ENCODE peak calls at places on chromosomes 4 and X, in six cellular contexts. One of them, this sample, is unnamed.

GRCh38 chr4:14434483-14434882 is 567.8 kb upstream of the CPEB2 start:
- DNase-seq in left ventricle myocardium inferior: no peak
- DNase-seq in choroid plexus epithelial cell: no peak
- DNase-seq in heart left ventricle: peak
- DNase-seq in AG09309: no peak
- DNase-seq in upper lobe of left lung: no peak
- DNase-seq in this sample: peak

GRCh38 chr4:94827481-94828110 is 69.8 kb downstream of the BMPR1B start:
- DNase-seq in left ventricle myocardium inferior: no peak
- DNase-seq in choroid plexus epithelial cell: peak
- DNase-seq in heart left ventricle: no peak
- DNase-seq in AG09309: peak
- DNase-seq in upper lobe of left lung: no peak
- DNase-seq in this sample: peak

GRCh38 chr4:83025563-83025962 is 9.4 kb upstream of the COPS4 start:
- DNase-seq in left ventricle myocardium inferior: no peak
- DNase-seq in choroid plexus epithelial cell: no peak
- DNase-seq in heart left ventricle: no peak
- DNase-seq in AG09309: no peak
- DNase-seq in upper lobe of left lung: no peak
- DNase-seq in this sample: no peak

GRCh38 chr4:157706134-157706533 is 466.7 kb downstream of the GASK1B start:
- DNase-seq in left ventricle myocardium inferior: no peak
- DNase-seq in choroid plexus epithelial cell: no peak
- DNase-seq in heart left ventricle: no peak
- DNase-seq in AG09309: no peak
- DNase-seq in upper lobe of left lung: no peak
- DNase-seq in this sample: no peak

GRCh38 chr4:13169731-13170130 is 314.4 kb downstream of the RAB28 start:
- DNase-seq in left ventricle myocardium inferior: no peak
- DNase-seq in choroid plexus epithelial cell: no peak
- DNase-seq in heart left ventricle: no peak
- DNase-seq in AG09309: no peak
- DNase-seq in upper lobe of left lung: no peak
- DNase-seq in this sample: no peak

GRCh38 chrX:119817130-119817690 is 25.8 kb upstream of the RPL39 start:
- DNase-seq in left ventricle myocardium inferior: no peak
- DNase-seq in choroid plexus epithelial cell: peak
- DNase-seq in heart left ventricle: no peak
- DNase-seq in AG09309: no peak
- DNase-seq in upper lobe of left lung: no peak
- DNase-seq in this sample: peak

GRCh38 chr4:160831165-160831922 is 1332.5 kb downstream of the FSTL5 start:
- DNase-seq in left ventricle myocardium inferior: no peak
- DNase-seq in choroid plexus epithelial cell: no peak
- DNase-seq in heart left ventricle: no peak
- DNase-seq in AG09309: no peak
- DNase-seq in upper lobe of left lung: no peak
- DNase-seq in this sample: no peak

GRCh38 chrX:34734383-34734782 is 77.3 kb upstream of the TMEM47 start:
- DNase-seq in left ventricle myocardium inferior: no peak
- DNase-seq in choroid plexus epithelial cell: peak
- DNase-seq in heart left ventricle: no peak
- DNase-seq in AG09309: no peak
- DNase-seq in upper lobe of left lung: no peak
- DNase-seq in this sample: peak

GRCh38 chr4:159248383-159249178 is 145.7 kb downstream of the RAPGEF2 start:
- DNase-seq in left ventricle myocardium inferior: no peak
- DNase-seq in choroid plexus epithelial cell: peak
- DNase-seq in heart left ventricle: no peak
- DNase-seq in AG09309: peak
- DNase-seq in upper lobe of left lung: no peak
- DNase-seq in this sample: peak

GRCh38 chrX:9341305-9342201 is 123.3 kb upstream of the TBL1X start:
- DNase-seq in left ventricle myocardium inferior: peak
- DNase-seq in choroid plexus epithelial cell: peak
- DNase-seq in heart left ventricle: peak
- DNase-seq in AG09309: no peak
- DNase-seq in upper lobe of left lung: no peak
- DNase-seq in this sample: peak

GRCh38 chr4:55618546-55619143 is 17.5 kb downstream of the NMU start:
- DNase-seq in left ventricle myocardium inferior: no peak
- DNase-seq in choroid plexus epithelial cell: no peak
- DNase-seq in heart left ventricle: no peak
- DNase-seq in AG09309: no peak
- DNase-seq in upper lobe of left lung: no peak
- DNase-seq in this sample: no peak

GRCh38 chr4:64417974-64418373 is 8.7 kb upstream of the TECRL start:
- DNase-seq in left ventricle myocardium inferior: no peak
- DNase-seq in choroid plexus epithelial cell: no peak
- DNase-seq in heart left ventricle: peak
- DNase-seq in AG09309: no peak
- DNase-seq in upper lobe of left lung: no peak
- DNase-seq in this sample: peak

GRCh38 chrX:103656623-103657022 is 27.8 kb downstream of the TCEAL1 start:
- DNase-seq in left ventricle myocardium inferior: no peak
- DNase-seq in choroid plexus epithelial cell: no peak
- DNase-seq in heart left ventricle: no peak
- DNase-seq in AG09309: peak
- DNase-seq in upper lobe of left lung: no peak
- DNase-seq in this sample: peak

GRCh38 chr4:70722199-70722791 is 531 bp downstream of the RUFY3 start:
- DNase-seq in left ventricle myocardium inferior: no peak
- DNase-seq in choroid plexus epithelial cell: peak
- DNase-seq in heart left ventricle: no peak
- DNase-seq in AG09309: no peak
- DNase-seq in upper lobe of left lung: no peak
- DNase-seq in this sample: peak

GRCh38 chr4:98026362-98026761 is 116.9 kb downstream of the STPG2 start:
- DNase-seq in left ventricle myocardium inferior: no peak
- DNase-seq in choroid plexus epithelial cell: no peak
- DNase-seq in heart left ventricle: no peak
- DNase-seq in AG09309: no peak
- DNase-seq in upper lobe of left lung: no peak
- DNase-seq in this sample: no peak

GRCh38 chrX:7908821-7909220 is 18.4 kb downstream of the PNPLA4 start:
- DNase-seq in left ventricle myocardium inferior: no peak
- DNase-seq in choroid plexus epithelial cell: no peak
- DNase-seq in heart left ventricle: no peak
- DNase-seq in AG09309: no peak
- DNase-seq in upper lobe of left lung: no peak
- DNase-seq in this sample: no peak

GRCh38 chrX:69290327-69290726 is 125.1 kb upstream of the PJA1 start:
- DNase-seq in left ventricle myocardium inferior: no peak
- DNase-seq in choroid plexus epithelial cell: no peak
- DNase-seq in heart left ventricle: no peak
- DNase-seq in AG09309: no peak
- DNase-seq in upper lobe of left lung: no peak
- DNase-seq in this sample: no peak

GRCh38 chr4:156931267-156931666 is 40.3 kb downstream of the PDGFC start:
- DNase-seq in left ventricle myocardium inferior: no peak
- DNase-seq in choroid plexus epithelial cell: peak
- DNase-seq in heart left ventricle: no peak
- DNase-seq in AG09309: peak
- DNase-seq in upper lobe of left lung: no peak
- DNase-seq in this sample: peak

GRCh38 chr4:184163813-184164212 is 53.9 kb downstream of the ENPP6 start:
- DNase-seq in left ventricle myocardium inferior: peak
- DNase-seq in choroid plexus epithelial cell: peak
- DNase-seq in heart left ventricle: peak
- DNase-seq in AG09309: no peak
- DNase-seq in upper lobe of left lung: no peak
- DNase-seq in this sample: peak

GRCh38 chrX:21932277-21932996 is 8.1 kb upstream of the SMS start:
- DNase-seq in left ventricle myocardium inferior: no peak
- DNase-seq in choroid plexus epithelial cell: peak
- DNase-seq in heart left ventricle: no peak
- DNase-seq in AG09309: peak
- DNase-seq in upper lobe of left lung: no peak
- DNase-seq in this sample: peak
- TF ChIP-seq CTCF in left ventricle myocardium inferior: no peak
- TF ChIP-seq CTCF in choroid plexus epithelial cell: no peak
- TF ChIP-seq CTCF in heart left ventricle: no peak
- TF ChIP-seq CTCF in AG09309: no peak
- TF ChIP-seq CTCF in upper lobe of left lung: no peak
- TF ChIP-seq CTCF in this sample: no peak

DNA sequence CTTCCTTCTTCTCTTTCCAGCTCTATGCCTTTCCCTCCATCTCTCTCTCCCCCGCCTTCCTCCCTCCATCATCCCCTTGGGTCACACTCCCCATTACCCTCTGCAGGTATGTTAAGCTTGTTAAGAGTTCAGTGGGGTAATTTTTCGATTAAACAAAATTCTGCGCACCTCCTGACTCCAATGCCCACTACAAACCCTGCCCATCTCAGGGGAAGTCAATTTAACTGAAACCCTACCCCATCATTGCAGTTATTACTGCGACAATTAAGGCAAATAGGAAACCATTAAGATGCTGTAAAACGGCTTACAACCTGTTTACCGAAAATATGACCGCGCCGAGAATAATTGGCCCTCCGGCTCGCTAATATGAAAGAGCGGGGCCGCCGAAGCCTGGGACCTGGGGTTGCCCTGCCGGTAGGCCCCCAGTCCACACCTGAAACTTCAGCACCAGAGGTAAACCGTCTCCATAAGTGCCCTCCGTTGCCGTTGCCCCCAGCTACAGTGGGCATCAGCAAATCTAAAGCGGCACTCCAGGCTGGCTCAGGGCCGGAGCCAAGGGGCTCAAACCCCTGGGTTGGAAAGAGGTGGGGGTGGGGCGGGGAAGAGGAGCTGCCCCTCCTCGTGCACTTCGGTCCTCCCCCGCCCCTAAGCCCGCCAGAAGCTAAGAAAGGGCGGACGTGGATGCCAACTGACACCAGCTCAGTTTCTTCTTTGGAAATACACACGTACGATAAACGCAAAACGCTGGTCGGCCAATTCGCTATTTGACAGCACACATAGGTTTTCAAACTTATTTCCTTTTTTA is 4.8 kb downstream of the ARX start:
- DNase-seq in left ventricle myocardium inferior: no peak
- DNase-seq in choroid plexus epithelial cell: no peak
- DNase-seq in heart left ventricle: no peak
- DNase-seq in AG09309: no peak
- DNase-seq in upper lobe of left lung: no peak
- DNase-seq in this sample: no peak
- H3K4me3 ChIP-seq in left ventricle myocardium inferior: no peak
- H3K4me3 ChIP-seq in choroid plexus epithelial cell: no peak
- H3K4me3 ChIP-seq in heart left ventricle: no peak
- H3K4me3 ChIP-seq in AG09309: no peak
- H3K4me3 ChIP-seq in upper lobe of left lung: no peak
- H3K4me3 ChIP-seq in this sample: no peak

DNA sequence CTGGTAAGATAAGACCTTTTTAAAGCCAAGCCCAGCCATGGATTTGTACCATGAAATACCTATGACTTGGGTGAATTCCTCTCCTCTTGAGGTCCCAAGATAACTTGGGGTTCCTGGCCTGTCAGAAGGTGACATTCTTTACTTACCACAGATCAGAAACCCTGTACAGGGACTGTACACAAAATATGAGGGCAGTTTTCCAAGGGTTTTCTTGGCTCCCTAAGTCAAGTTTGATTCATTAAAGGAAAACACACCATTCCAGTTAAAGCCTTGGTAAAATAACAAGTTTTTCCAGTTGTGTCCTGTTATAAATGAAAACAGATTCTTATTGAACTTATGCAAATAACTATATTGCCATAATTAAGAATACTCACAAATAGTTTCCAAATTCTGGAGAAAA is 8.2 kb downstream of the SYAP1 start:
- DNase-seq in left ventricle myocardium inferior: no peak
- DNase-seq in choroid plexus epithelial cell: no peak
- DNase-seq in heart left ventricle: no peak
- DNase-seq in AG09309: no peak
- DNase-seq in upper lobe of left lung: no peak
- DNase-seq in this sample: no peak
- TF ChIP-seq CTCF in left ventricle myocardium inferior: no peak
- TF ChIP-seq CTCF in choroid plexus epithelial cell: no peak
- TF ChIP-seq CTCF in heart left ventricle: no peak
- TF ChIP-seq CTCF in AG09309: no peak
- TF ChIP-seq CTCF in upper lobe of left lung: no peak
- TF ChIP-seq CTCF in this sample: no peak

DNA sequence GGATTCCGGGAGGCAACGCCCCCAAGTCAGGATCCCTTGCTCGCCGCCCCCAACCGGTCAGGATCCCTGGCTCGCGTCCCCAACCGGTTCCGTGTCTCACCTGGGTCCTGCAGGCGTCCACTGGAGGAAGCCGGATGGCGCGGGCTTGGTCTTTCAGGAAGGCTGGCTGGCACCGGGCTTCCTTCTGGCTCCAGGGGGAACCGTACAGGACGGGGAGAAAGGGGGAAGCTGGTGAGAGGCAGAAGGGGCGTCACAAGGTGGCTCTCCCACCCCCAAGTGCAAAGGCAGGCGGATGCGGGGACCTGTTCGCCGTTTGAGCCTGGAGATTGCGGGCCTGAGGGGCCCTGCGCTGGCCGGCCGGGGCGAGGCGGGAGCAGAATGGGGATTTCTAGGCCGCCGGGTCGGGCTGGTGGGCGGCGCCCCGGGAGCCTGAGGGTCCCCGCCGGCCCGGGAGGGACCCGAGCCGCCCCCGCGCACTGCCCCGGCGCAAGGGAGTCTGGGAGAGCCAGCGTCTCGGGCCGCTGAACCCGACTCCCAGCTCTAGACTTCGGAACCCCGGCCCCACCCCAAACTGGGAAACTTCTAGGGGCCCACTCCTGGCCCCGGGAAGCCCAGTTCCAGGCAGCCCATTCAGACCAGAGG is 84.8 kb downstream of the HPRT1 start:
- DNase-seq in left ventricle myocardium inferior: no peak
- DNase-seq in choroid plexus epithelial cell: no peak
- DNase-seq in heart left ventricle: no peak
- DNase-seq in AG09309: no peak
- DNase-seq in upper lobe of left lung: peak
- DNase-seq in this sample: no peak
- H3K4me3 ChIP-seq in left ventricle myocardium inferior: peak
- H3K4me3 ChIP-seq in choroid plexus epithelial cell: peak
- H3K4me3 ChIP-seq in heart left ventricle: peak
- H3K4me3 ChIP-seq in AG09309: no peak
- H3K4me3 ChIP-seq in upper lobe of left lung: no peak
- H3K4me3 ChIP-seq in this sample: no peak

GRCh38 chr4:4866833-4867744 is 7.6 kb downstream of the MSX1 start:
- DNase-seq in left ventricle myocardium inferior: no peak
- DNase-seq in choroid plexus epithelial cell: peak
- DNase-seq in heart left ventricle: no peak
- DNase-seq in AG09309: no peak
- DNase-seq in upper lobe of left lung: peak
- DNase-seq in this sample: peak
- TF ChIP-seq CTCF in left ventricle myocardium inferior: peak
- TF ChIP-seq CTCF in choroid plexus epithelial cell: peak
- TF ChIP-seq CTCF in heart left ventricle: peak
- TF ChIP-seq CTCF in AG09309: no peak
- TF ChIP-seq CTCF in upper lobe of left lung: no peak
- TF ChIP-seq CTCF in this sample: no peak

DNA sequence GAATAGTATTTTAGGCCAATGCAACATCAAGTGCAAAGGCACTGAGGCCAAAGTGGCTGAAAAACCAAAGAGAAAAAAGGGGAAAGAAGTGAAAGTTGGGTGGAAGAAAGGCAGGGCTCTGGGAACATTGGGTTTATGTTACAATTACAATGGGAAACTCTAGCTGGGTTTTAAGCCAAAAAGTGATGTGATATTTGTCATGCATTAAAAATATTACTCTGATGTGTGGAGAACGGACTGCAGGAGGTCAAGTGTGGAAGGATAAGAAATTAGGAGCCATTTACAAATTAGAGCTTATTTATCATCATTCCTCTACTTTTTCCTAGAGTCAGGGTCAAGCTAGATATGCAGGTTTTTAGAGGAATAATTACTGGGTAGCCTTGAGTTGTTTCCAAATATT is 516.8 kb downstream of the INPP4B start:
- DNase-seq in left ventricle myocardium inferior: no peak
- DNase-seq in choroid plexus epithelial cell: no peak
- DNase-seq in heart left ventricle: no peak
- DNase-seq in AG09309: no peak
- DNase-seq in upper lobe of left lung: no peak
- DNase-seq in this sample: no peak
- H3K4me3 ChIP-seq in left ventricle myocardium inferior: no peak
- H3K4me3 ChIP-seq in choroid plexus epithelial cell: no peak
- H3K4me3 ChIP-seq in heart left ventricle: no peak
- H3K4me3 ChIP-seq in AG09309: no peak
- H3K4me3 ChIP-seq in upper lobe of left lung: no peak
- H3K4me3 ChIP-seq in this sample: no peak